ENCODE peak calls at places on chromosomes 2 and 18, in four cellular contexts. S, Y, R and V are unnamed samples.

GRCh38 chr2:234747032-234747431 is 204.8 kb upstream of the SH3BP4 start:
- DNase-seq in S (no peak), Y (no peak), R (no peak), V (no peak)

GRCh38 chr2:9613291-9613690 is 17.5 kb downstream of the YWHAQ start:
- DNase-seq in S (no peak), Y (no peak), R (no peak), V (no peak)

GRCh38 chr2:238949710-238950345 is 101.9 kb downstream of the TWIST2 start:
- DNase-seq in S (no peak), Y (no peak), R (no peak), V (no peak)

GRCh38 chr2:188810591-188810990 is 163.6 kb upstream of the COL3A1 start:
- DNase-seq in S (no peak), Y (no peak), R (no peak), V (no peak)

GRCh38 chr2:188050716-188051115 is 241.0 kb upstream of the GULP1 start:
- DNase-seq in S (no peak), Y (no peak), R (no peak), V (no peak)

GRCh38 chr2:68548396-68548795 is 81.0 kb downstream of the APLF start:
- DNase-seq in S (no peak), Y (no peak), R (peak; percentile 69), V (no peak)

GRCh38 chr2:174117951-174118930 is 130.1 kb downstream of the OLA1 start:
- DNase-seq in S (no peak), Y (no peak), R (peak; percentile 71), V (peak; percentile 3)

GRCh38 chr2:95269036-95269680 is 5.1 kb upstream of the PROM2 start:
- DNase-seq in S (no peak), Y (no peak), R (no peak), V (no peak)

GRCh38 chr2:27020337-27020948 is 12.3 kb upstream of the TMEM214 start:
- DNase-seq in S (no peak), Y (no peak), R (no peak), V (no peak)

GRCh38 chr18:27428120-27428519 is 243.0 kb upstream of the CHST9 start:
- DNase-seq in S (no peak), Y (no peak), R (peak; percentile 12), V (no peak)

GRCh38 chr2:95282458-95282857 is 8.2 kb downstream of the PROM2 start:
- DNase-seq in S (no peak), Y (no peak), R (no peak), V (no peak)

GRCh38 chr2:105431367-105432088 is 32.7 kb upstream of the FHL2 start:
- DNase-seq in S (no peak), Y (no peak), R (no peak), V (no peak)

GRCh38 chr18:35136248-35136647 is 95.0 kb downstream of the MAPRE2 start:
- DNase-seq in S (no peak), Y (no peak), R (no peak), V (no peak)

GRCh38 chr18:8703781-8704301 is 1.5 kb upstream of the MTCL1 start:
- DNase-seq in S (no peak), Y (no peak), R (no peak), V (no peak)

GRCh38 chr2:12076810-12077209 is 330.4 kb downstream of the LPIN1 start:
- DNase-seq in S (no peak), Y (no peak), R (no peak), V (no peak)

GRCh38 chr2:46798998-46799698 is 116.5 kb downstream of the MCFD2 start:
- DNase-seq in S (no peak), Y (no peak), R (no peak), V (no peak)

GRCh38 chr2:105934467-105934866 is 189.8 kb downstream of the NCK2 start:
- DNase-seq in S (no peak), Y (no peak), R (no peak), V (no peak)

GRCh38 chr2:31228717-31229116 is 5.2 kb upstream of the EHD3 start:
- DNase-seq in S (peak; percentile 52), Y (no peak), R (no peak), V (no peak)

GRCh38 chr2:15942711-15943345 is 2.5 kb downstream of the MYCN start:
- DNase-seq in S (no peak), Y (peak; percentile 40), R (no peak), V (peak; percentile 40)

DNA sequence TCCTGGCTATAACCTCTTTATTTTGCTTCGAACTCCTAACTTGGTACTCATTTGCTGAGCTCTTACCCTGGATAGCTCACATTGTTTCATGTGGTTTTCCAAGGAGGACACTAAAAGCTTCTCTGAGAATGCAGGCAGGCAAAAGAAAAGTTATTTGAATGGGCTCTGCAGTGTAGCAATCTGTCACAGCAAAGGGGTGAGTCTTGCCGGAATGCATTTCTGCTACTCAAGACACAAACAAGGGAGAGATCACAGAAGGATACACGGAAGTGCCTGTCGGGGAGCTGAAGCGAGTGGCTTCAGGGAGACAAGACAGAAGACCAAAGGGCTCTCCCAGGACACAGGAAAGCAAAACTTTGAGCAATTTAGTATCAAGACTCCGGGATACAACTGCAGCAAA is 265.3 kb downstream of the SS18 start:
- DNase-seq in S (no peak), Y (no peak), R (no peak), V (no peak)
- TF ChIP-seq CTCF in S (no peak), Y (no peak), R (no peak), V (no peak)

GRCh38 chr2:151197184-151198070 is 64.2 kb downstream of the RBM43 start:
- DNase-seq in S (no peak), Y (no peak), R (no peak), V (no peak)

GRCh38 chr2:151189125-151189524 is 72.5 kb downstream of the RBM43 start:
- DNase-seq in S (no peak), Y (no peak), R (no peak), V (no peak)

GRCh38 chr2:151192681-151193080 is 69.0 kb downstream of the RBM43 start:
- DNase-seq in S (no peak), Y (no peak), R (no peak), V (no peak)

GRCh38 chr2:151198646-151199045 is 63.0 kb downstream of the RBM43 start:
- DNase-seq in S (no peak), Y (no peak), R (peak; percentile 3), V (no peak)

DNA sequence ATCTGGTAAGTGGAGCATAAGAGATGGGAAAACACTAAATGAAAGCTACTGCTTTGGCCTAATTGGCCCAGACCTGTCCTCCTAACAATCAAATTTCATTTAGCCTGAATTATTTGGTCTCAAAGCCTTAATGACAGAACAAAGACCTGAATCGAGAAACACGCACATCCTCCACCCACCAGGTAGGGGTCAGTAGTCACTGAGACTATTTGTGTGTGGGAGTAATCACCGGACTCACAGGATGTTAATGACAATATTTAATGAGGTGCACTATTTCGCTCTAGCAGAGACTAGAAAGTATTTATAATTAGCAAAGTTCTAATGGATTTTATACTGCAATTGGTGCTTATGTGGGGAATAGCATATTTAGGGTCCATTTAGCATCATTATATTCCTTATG is 68.1 kb downstream of the RBM43 start:
- DNase-seq in S (no peak), Y (no peak), R (no peak), V (no peak)
- TF ChIP-seq CTCF in S (no peak), Y (no peak), R (no peak), V (no peak)

GRCh38 chr18:45341454-45341853 is 273.8 kb upstream of the SLC14A2 start:
- DNase-seq in S (no peak), Y (no peak), R (no peak), V (no peak)
- TF ChIP-seq CTCF in S (no peak), Y (no peak), R (peak; percentile 5), V (no peak)

DNA sequence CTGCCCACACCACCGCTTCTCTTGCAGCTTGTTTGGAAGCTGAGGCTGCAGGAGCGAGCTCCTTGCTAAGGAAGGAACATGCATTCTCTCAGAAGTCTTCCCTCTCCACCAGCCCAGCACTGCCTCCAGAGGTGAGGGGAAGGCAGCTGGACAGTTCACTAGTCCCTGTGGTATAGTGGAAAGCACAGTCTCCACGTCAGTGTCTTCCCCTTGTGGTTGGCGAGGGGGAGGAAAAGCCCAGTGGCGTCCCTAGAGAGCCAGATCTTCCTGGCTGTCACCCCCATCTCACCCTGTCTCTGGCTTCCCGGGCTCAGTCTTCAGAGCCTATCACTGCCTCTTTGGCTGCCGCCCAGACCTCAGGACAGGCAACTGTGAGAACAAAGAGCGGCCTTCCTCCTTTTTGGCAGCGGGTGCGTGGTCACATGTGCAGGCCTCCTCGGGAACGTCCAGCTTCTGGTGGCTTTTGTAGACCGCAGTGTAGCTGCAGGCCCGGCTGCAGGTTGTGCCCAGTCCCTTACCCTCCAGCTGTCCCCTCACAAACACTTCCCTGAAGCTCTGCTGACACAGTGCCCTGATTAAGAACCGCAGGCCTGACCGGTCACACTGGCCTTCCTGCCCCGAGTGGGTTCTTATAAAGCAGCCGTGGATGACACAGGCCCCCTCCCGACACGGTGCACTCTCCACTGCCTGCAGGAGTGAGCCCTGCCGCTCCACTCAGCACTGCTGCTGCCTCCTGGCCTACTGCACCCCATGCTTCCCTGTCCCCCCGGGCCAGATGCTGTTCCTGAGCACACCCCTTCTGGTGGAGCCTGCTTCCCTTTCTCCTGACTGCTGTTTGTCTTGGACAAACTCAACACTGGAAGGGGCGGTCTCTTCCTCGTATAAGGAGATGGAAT is 90.9 kb downstream of the RNF144A start:
- DNase-seq in S (no peak), Y (no peak), R (no peak), V (no peak)
- TF ChIP-seq CTCF in S (no peak), Y (no peak), R (no peak), V (peak; percentile 7)

DNA sequence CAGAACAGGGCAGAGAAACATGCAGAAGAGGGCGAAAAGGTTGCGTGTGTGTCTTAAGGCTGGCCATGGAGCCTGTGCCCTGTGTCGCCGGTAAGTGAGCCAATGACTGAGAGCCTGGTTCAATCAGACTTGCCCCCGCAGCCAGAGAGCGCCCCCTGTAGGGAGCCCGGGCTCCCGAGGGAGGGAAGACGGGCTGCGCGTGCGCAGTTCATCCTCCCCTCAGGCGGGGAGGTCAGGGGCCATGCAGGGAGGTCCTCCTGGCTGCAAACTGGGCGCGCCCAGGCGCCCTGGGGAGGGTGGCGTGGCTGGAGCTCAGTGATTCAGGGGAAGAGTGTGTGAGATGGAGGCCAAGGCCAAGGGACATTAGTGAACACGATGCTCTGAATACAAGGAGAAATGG is 276.6 kb downstream of the PHLPP1 start:
- DNase-seq in S (no peak), Y (no peak), R (no peak), V (no peak)
- TF ChIP-seq CTCF in S (peak; percentile 12), Y (no peak), R (no peak), V (no peak)

DNA sequence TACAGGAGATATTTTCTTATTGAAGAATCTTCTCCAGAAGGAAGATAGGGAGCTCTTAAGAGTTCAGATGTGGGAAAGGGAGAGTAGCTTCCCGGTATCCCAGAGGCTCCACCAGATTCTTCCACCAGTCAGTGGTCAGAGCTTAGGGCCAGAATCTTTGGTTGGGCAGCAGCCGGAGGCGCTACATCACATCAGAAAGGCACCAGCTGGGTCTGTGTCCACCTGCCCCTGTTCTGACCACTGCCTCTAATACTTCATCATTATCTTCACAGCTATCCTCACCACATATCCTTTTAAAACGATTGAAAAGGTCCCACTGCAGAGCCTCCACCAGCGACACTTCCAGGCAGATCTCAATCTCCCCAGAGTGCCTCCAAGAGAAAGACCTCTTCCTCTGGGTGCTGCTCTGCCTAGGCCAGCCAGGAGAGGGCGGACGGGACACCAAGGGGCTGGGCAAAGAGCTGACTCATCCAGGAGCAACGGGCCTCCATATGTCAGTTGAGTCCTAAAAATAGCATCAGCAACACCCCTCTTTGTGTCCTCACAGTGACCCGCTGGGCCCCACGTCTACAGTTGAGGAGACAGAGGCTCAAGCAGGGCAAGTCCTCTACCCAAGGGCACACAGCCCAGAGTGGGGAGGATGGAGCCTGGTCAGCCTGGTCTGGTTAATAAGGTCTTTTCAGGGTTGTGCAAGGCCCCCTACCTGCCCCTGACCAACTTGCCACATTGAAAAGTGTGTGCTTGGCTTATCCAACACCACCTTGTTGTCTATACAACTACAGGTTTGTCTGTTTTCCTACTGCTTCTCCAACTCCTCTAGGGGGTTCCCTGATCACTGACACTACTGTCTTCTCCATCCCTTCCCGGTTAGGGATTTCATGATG is 81.2 kb downstream of the ADD2 start:
- DNase-seq in S (peak; percentile 76), Y (peak; percentile 69), R (peak; percentile 49), V (peak; percentile 61)
- TF ChIP-seq CTCF in S (peak; percentile 47), Y (peak; percentile 35), R (peak; percentile 68), V (peak; percentile 38)